ENCODE peak calls at places on chromosome 7, in seven cellular contexts. O is sigmoid colon; F is OCI-LY7; H is NCI-H460; D is T-helper 17 cell; K is effector CD4-positive, alpha-beta T cell; T is fibroblast of pulmonary artery. W is an unnamed sample.

GRCh38 chr7:76318488-76319353 is 16.2 kb downstream of the HSPB1 start:
- DNase-seq in H (peak), O (peak), F (peak), T (peak), D (peak), K (peak), W (peak)

GRCh38 chr7:136275794-136276193 is 298.6 kb upstream of the MTPN start:
- DNase-seq in K (no peak), O (no peak), H (no peak), T (no peak), D (no peak), F (no peak), W (no peak)

GRCh38 chr7:132622081-132622480 is 45.8 kb upstream of the PLXNA4 start:
- DNase-seq in D (no peak), F (no peak), T (no peak), K (no peak), H (no peak), O (no peak), W (no peak)

GRCh38 chr7:16315280-16315679 is 106.1 kb downstream of the CRPPA start:
- DNase-seq in F (no peak), K (no peak), H (no peak), T (no peak), D (no peak), O (no peak), W (no peak)

GRCh38 chr7:34672430-34672829 is 14.4 kb downstream of the NPSR1 start:
- DNase-seq in T (peak), H (no peak), D (no peak), K (no peak), F (no peak), O (no peak), W (no peak)

GRCh38 chr7:151013728-151014497 is 10.4 kb downstream of the ATG9B start:
- DNase-seq in K (peak), O (peak), F (no peak), H (no peak), D (peak), T (peak), W (peak)

GRCh38 chr7:158772916-158773315 is 56.4 kb downstream of the ESYT2 start:
- DNase-seq in H (no peak), D (no peak), K (no peak), O (no peak), F (no peak), T (no peak), W (no peak)

GRCh38 chr7:132482866-132483265 is 93.4 kb downstream of the PLXNA4 start:
- DNase-seq in D (no peak), H (no peak), F (no peak), T (no peak), K (no peak), O (no peak), W (no peak)

GRCh38 chr7:64581929-64582894 is 19.3 kb upstream of the ZNF680 start:
- DNase-seq in T (peak), K (no peak), F (no peak), H (no peak), D (no peak), O (no peak), W (no peak)

GRCh38 chr7:26583094-26583493 is 281.3 kb downstream of the SKAP2 start:
- DNase-seq in O (no peak), T (no peak), K (no peak), H (no peak), D (no peak), F (no peak), W (no peak)

GRCh38 chr7:87709258-87709657 is 81.1 kb downstream of the RUNDC3B start:
- DNase-seq in H (no peak), T (no peak), D (no peak), O (no peak), F (no peak), K (no peak), W (no peak)